ENCODE peak calls at places on chromosomes 6 and 20, in seven cellular contexts. T is CD8-positive, alpha-beta T cell; Z is mesendoderm; V is cardiac muscle cell; W is stomach; K is HL-60; P is thyroid gland. M is an unnamed sample.

GRCh38 chr20:22775671-22776139 is 191.3 kb upstream of the FOXA2 start:
- DNase-seq in P (no peak), V (peak; percentile 72), W (no peak), Z (no peak), T (no peak), K (no peak), M (no peak)

GRCh38 chr6:80969439-80969838 is 783.0 kb downstream of the TENT5A start:
- DNase-seq in K (no peak), V (no peak), W (no peak), T (no peak), Z (no peak), P (no peak), M (no peak)

GRCh38 chr6:38262041-38262440 is 377.7 kb downstream of the BTBD9 start:
- DNase-seq in Z (peak; percentile 93), T (no peak), P (no peak), K (no peak), W (no peak), V (peak; percentile 72), M (no peak)

GRCh38 chr6:163342571-163343539 is 71.7 kb upstream of the QKI start:
- DNase-seq in V (no peak), P (no peak), W (no peak), Z (no peak), T (no peak), K (no peak), M (no peak)

GRCh38 chr6:48567016-48567415 is 456.0 kb upstream of the PTCHD4 start:
- DNase-seq in T (no peak), Z (no peak), W (no peak), V (peak; percentile 4), K (no peak), P (no peak), M (no peak)

GRCh38 chr20:19932170-19932667 is 84.9 kb upstream of the NAA20 start:
- DNase-seq in K (no peak), T (no peak), W (no peak), V (peak; percentile 96), Z (no peak), P (no peak), M (no peak)

GRCh38 chr6:63899550-63899949 is 263.9 kb downstream of the PHF3 start:
- DNase-seq in T (no peak), V (peak; percentile 54), K (no peak), Z (no peak), P (no peak), W (no peak), M (no peak)

GRCh38 chr20:13791562-13792459 is 7.0 kb downstream of the NDUFAF5 start:
- DNase-seq in V (no peak), P (no peak), W (no peak), K (no peak), T (no peak), Z (no peak), M (no peak)

GRCh38 chr6:145034664-145035063 is 700.7 kb downstream of the EPM2A start:
- DNase-seq in W (no peak), P (no peak), V (no peak), Z (no peak), T (no peak), K (no peak), M (no peak)

GRCh38 chr6:36368921-36369880 is 18.3 kb downstream of the ETV7 start:
- DNase-seq in T (no peak), W (no peak), K (peak; percentile 91), V (peak; percentile 92), P (no peak), Z (peak; percentile 72), M (no peak)

GRCh38 chr6:26033942-26034354 is 53.3 kb upstream of the HFE start:
- DNase-seq in T (no peak), W (no peak), Z (peak; percentile 67), V (no peak), P (peak; percentile 63), K (no peak), M (peak; percentile 85)

GRCh38 chr6:34391711-34392496 is 565 bp downstream of the NUDT3 start:
- DNase-seq in V (peak; percentile 59), P (peak; percentile 62), Z (peak; percentile 78), T (peak; percentile 54), W (peak; percentile 55), K (no peak), M (peak; percentile 69)

GRCh38 chr20:10217517-10218410 is 866 bp upstream of the SNAP25 start:
- DNase-seq in V (peak; percentile 99), P (peak; percentile 41), Z (peak; percentile 88), W (no peak), T (no peak), K (no peak), M (no peak)

GRCh38 chr6:21033095-21033494 is 498.8 kb downstream of the CDKAL1 start:
- DNase-seq in T (no peak), P (no peak), Z (no peak), K (no peak), W (no peak), V (no peak), M (no peak)

GRCh38 chr20:20548527-20549266 is 163.7 kb downstream of the RALGAPA2 start:
- DNase-seq in P (no peak), K (no peak), Z (no peak), W (peak; percentile 46), V (no peak), T (no peak), M (no peak)

GRCh38 chr6:73768630-73769029 is 72.6 kb downstream of the CD109 start:
- DNase-seq in W (no peak), P (no peak), Z (no peak), T (no peak), K (no peak), V (no peak), M (no peak)

GRCh38 chr6:83904395-83904794 is 44.9 kb downstream of the CYB5R4 start:
- DNase-seq in T (no peak), P (no peak), Z (no peak), V (no peak), W (no peak), K (no peak), M (no peak)

GRCh38 chr6:21074484-21074883 is 519.1 kb upstream of the SOX4 start:
- DNase-seq in V (no peak), P (no peak), W (no peak), K (no peak), T (no peak), Z (no peak), M (no peak)

GRCh38 chr20:59749293-59749680 is 144.9 kb downstream of the PHACTR3 start:
- DNase-seq in K (no peak), P (no peak), T (no peak), V (peak; percentile 33), Z (no peak), W (no peak), M (no peak)

GRCh38 chr20:61644387-61645076 is 392.5 kb downstream of the CDH4 start:
- DNase-seq in K (no peak), P (no peak), V (no peak), T (no peak), Z (no peak), W (no peak), M (no peak)
- H3K27me3 ChIP-seq in K (no peaks in the 10 kb centered on the region), P (no peaks in the 10 kb centered on the region), V (no peaks in the 10 kb centered on the region), T (no peaks in the 10 kb centered on the region), Z (no peaks in the 10 kb centered on the region), W (no peaks in the 10 kb centered on the region), M (peaks cover 15% of the 10 kb centered on the region)

GRCh38 chr6:8084586-8084985 is 17.8 kb downstream of the EEF1E1 start:
- DNase-seq in K (no peak), T (no peak), Z (peak; percentile 17), V (peak; percentile 55), W (no peak), P (no peak), M (no peak)

GRCh38 chr6:8086755-8087306 is 15.5 kb downstream of the EEF1E1 start:
- DNase-seq in P (no peak), W (no peak), Z (peak; percentile 31), T (no peak), V (no peak), K (no peak), M (no peak)

GRCh38 chr6:8082954-8083858 is 19.0 kb upstream of the BLOC1S5 start:
- DNase-seq in P (no peak), K (no peak), T (no peak), Z (peak; percentile 10), W (peak; percentile 70), V (peak; percentile 71), M (no peak)

GRCh38 chr6:8082572-8082953 is 18.4 kb upstream of the BLOC1S5 start:
- DNase-seq in W (no peak), T (no peak), P (no peak), V (no peak), Z (no peak), K (no peak), M (no peak)

GRCh38 chr6:8085053-8085511 is 17.3 kb downstream of the EEF1E1 start:
- DNase-seq in K (peak; percentile 47), Z (peak; percentile 89), V (peak; percentile 91), W (peak; percentile 37), P (peak; percentile 41), T (no peak), M (no peak)
- H3K27ac ChIP-seq in K (no peak overlapping the region), Z (no peak overlapping the region), V (no peak overlapping the region), W (peak overlapping the region; percentile 28), P (no peak overlapping the region), T (no peak overlapping the region), M (no peak overlapping the region)

DNA sequence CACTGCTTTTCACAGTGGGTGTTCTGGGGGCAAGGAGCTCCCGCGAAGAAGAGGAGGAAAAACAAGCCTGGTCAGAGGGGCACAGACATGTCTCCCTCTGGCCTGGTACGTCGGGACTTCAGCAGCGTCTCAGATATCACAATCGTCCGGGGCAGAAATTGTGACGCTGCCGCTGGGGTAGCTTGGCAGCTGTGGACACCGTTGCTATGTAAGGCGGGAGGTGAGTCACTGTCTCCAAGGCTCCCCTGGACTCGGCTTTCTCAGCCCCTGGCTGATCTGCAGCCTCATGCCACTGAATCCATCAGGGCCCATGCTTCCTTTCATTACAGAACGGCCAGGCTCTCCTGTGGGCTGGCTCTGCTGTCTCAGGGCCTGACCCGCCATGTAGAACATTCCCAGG is 98.7 kb downstream of the SULF2 start:
- DNase-seq in Z (peak; percentile 53), P (no peak), W (no peak), K (no peak), V (peak; percentile 80), T (no peak), M (no peak)
- H3K27me3 ChIP-seq in Z (no peaks in the 10 kb centered on the region), P (no peaks in the 10 kb centered on the region), W (no peaks in the 10 kb centered on the region), K (no peaks in the 10 kb centered on the region), V (no peaks in the 10 kb centered on the region), T (no peaks in the 10 kb centered on the region), M (no peaks in the 10 kb centered on the region)

GRCh38 chr20:57638895-57639236 is 18.6 kb upstream of the ZBP1 start:
- DNase-seq in P (no peak), Z (no peak), V (no peak), K (no peak), T (no peak), W (no peak), M (no peak)

GRCh38 chr20:57633945-57634491 is 13.8 kb upstream of the ZBP1 start:
- DNase-seq in W (no peak), V (no peak), P (no peak), T (peak; percentile 25), Z (no peak), K (no peak), M (peak; percentile 65)

DNA sequence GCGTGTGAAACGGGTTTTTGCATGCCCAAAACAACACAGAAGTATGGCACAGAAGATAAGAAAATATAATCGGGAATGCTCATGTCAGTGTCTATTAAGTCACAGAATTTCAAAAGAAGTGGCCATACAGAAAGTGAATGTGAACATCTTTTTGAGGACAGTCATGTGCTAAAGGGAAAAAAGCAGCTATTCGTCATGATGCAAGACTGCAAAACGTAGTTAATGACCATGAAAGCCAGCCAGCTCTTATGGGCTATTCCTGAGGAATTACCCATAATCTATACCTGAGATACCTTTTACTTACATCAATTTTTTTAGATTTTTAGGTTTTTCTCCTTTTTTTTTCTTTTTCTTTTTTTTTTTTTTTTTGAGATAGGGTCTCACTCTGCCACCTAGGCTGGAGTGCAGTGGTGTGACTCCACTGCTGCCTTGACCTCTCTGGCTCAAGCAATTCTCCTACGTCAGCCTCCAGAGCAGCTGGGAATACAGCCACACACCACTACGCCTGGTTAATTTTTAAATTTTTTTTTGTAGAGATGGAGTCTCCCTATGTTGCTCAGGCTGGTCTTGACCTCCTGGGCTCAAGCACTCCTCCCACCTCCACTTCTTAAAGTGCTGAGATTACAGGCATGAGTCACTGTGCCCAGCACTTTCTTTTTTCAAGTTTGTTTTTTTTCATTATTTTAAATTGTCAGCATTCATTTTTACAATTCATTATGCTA is 18.1 kb upstream of the ZBP1 start:
- DNase-seq in P (no peak), Z (no peak), V (peak; percentile 54), W (no peak), K (no peak), T (no peak), M (no peak)
- H3K27ac ChIP-seq in P (no peak overlapping the region), Z (no peak overlapping the region), V (no peak overlapping the region), W (no peak overlapping the region), K (no peak overlapping the region), T (no peak overlapping the region), M (no peak overlapping the region)